ENCODE peak calls at places on chromosomes 13 and 19, in four cellular contexts. F is ureter; S is GDM1; D is CD8-positive, alpha-beta memory T cell. N is an unnamed sample.

GRCh38 chr13:49457221-49457620 is 13.1 kb downstream of the SETDB2 start:
- DNase-seq in F (no peak), S (no peak), D (no peak), N (no peak)

GRCh38 chr19:49512970-49513745 is 697 bp downstream of the FCGRT start:
- DNase-seq in F (no peak), S (no peak), D (no peak), N (no peak)

GRCh38 chr13:78977311-78977710 is 318.4 kb upstream of the OBI1 start:
- DNase-seq in F (no peak), S (no peak), D (no peak), N (no peak)

GRCh38 chr13:36919206-36919832 is 719 bp downstream of the SMAD9 start:
- DNase-seq in F (no peak), S (no peak), D (no peak), N (no peak)

GRCh38 chr13:31096624-31097302 is 64.9 kb downstream of the HSPH1 start:
- DNase-seq in F (no peak), S (no peak), D (no peak), N (no peak)

GRCh38 chr19:10201176-10201575 is 6.4 kb upstream of the DNMT1 start:
- DNase-seq in F (no peak), S (no peak), D (no peak), N (no peak)

GRCh38 chr19:19105365-19106060 is 32.8 kb downstream of the TMEM161A start:
- DNase-seq in F (peak), S (no peak), D (no peak), N (no peak)

GRCh38 chr19:18685597-18686164 is 2.2 kb downstream of the CRTC1 start:
- DNase-seq in F (no peak), S (no peak), D (no peak), N (no peak)

GRCh38 chr19:33442706-33443105 is 69.2 kb downstream of the CEBPG start:
- DNase-seq in F (no peak), S (no peak), D (no peak), N (no peak)

GRCh38 chr19:4096049-4096892 is 27.7 kb downstream of the MAP2K2 start:
- DNase-seq in F (no peak), S (no peak), D (no peak), N (no peak)

GRCh38 chr13:70034280-70034679 is 73.3 kb upstream of the ATXN8OS start:
- DNase-seq in F (no peak), S (no peak), D (no peak), N (no peak)

GRCh38 chr19:8366961-8367326 is 3.0 kb downstream of the ANGPTL4 start:
- DNase-seq in F (no peak), S (no peak), D (no peak), N (no peak)

GRCh38 chr13:88817560-88817959 is 1146.4 kb downstream of the SLITRK5 start:
- DNase-seq in F (no peak), S (no peak), D (no peak), N (no peak)

GRCh38 chr13:66972659-66973058 is 257.5 kb downstream of the PCDH9 start:
- DNase-seq in F (no peak), S (no peak), D (no peak), N (no peak)

GRCh38 chr13:52412128-52412527 is 6.2 kb upstream of the THSD1 start:
- DNase-seq in F (no peak), S (no peak), D (no peak), N (no peak)

GRCh38 chr19:11373166-11373884 is 1.1 kb upstream of the SWSAP1 start:
- DNase-seq in F (no peak), S (no peak), D (no peak), N (peak)

GRCh38 chr19:17156947-17157302 is 58.2 kb upstream of the USE1 start:
- DNase-seq in F (no peak), S (no peak), D (no peak), N (no peak)

GRCh38 chr13:70043685-70044084 is 63.9 kb upstream of the ATXN8OS start:
- DNase-seq in F (no peak), S (no peak), D (no peak), N (no peak)

GRCh38 chr19:426725-427445 is 17.9 kb upstream of the C2CD4C start:
- DNase-seq in F (no peak), S (no peak), D (no peak), N (no peak)

GRCh38 chr13:30429721-30430694 is 7.7 kb downstream of the UBE2L5 start:
- DNase-seq in F (no peak), S (peak), D (no peak), N (no peak)

GRCh38 chr13:47499358-47500150 is 501.5 kb downstream of the SUCLA2 start:
- DNase-seq in F (no peak), S (peak), D (no peak), N (no peak)

GRCh38 chr19:48443262-48443661 is 2.5 kb upstream of the GRWD1 start:
- DNase-seq in F (no peak), S (no peak), D (no peak), N (no peak)

GRCh38 chr13:110422913-110423688 is 116.0 kb downstream of the COL4A2 start:
- DNase-seq in F (no peak), S (no peak), D (no peak), N (no peak)

GRCh38 chr13:33978653-33979052 is 160.7 kb downstream of the RFC3 start:
- DNase-seq in F (no peak), S (no peak), D (no peak), N (no peak)

GRCh38 chr19:35902870-35903475 is 644 bp downstream of the HCST start:
- DNase-seq in F (no peak), S (no peak), D (no peak), N (no peak)

GRCh38 chr13:79593611-79594275 is 112.8 kb downstream of the NDFIP2 start:
- DNase-seq in F (no peak), S (no peak), D (no peak), N (no peak)

GRCh38 chr19:58196911-58197616 is 14.2 kb downstream of the ZNF274 start:
- DNase-seq in F (no peak), S (no peak), D (no peak), N (peak)

GRCh38 chr13:19862511-19863313 is 737 bp downstream of the ZMYM5 start:
- DNase-seq in F (peak), S (no peak), D (peak), N (peak)

GRCh38 chr19:1837625-1838105 is 10.6 kb downstream of the REXO1 start:
- DNase-seq in F (no peak), S (no peak), D (no peak), N (no peak)

GRCh38 chr19:48480476-48481190 is 11.5 kb downstream of the CYTH2 start:
- DNase-seq in F (no peak), S (no peak), D (peak), N (peak)

GRCh38 chr13:37481005-37481857 is 117.3 kb downstream of the POSTN start:
- DNase-seq in F (no peak), S (no peak), D (no peak), N (no peak)